ENCODE peak calls at places on chromosomes 7 and 10, in six cellular contexts. M is neural progenitor cell, F is HCT116, V is GM23248, H is MM.1S, Y is SK-N-SH. S is an unnamed sample.

GRCh38 chr10:22058195-22058594 is 54.7 kb upstream of the DNAJC1 start:
- DNase-seq in V (no peak), M (no peak), Y (no peak), H (no peak), F (no peak), S (peak)

GRCh38 chr7:18590744-18591340 is 95.3 kb downstream of the HDAC9 start:
- DNase-seq in Y (peak), H (peak), M (peak), F (peak), V (peak), S (peak)

GRCh38 chr10:6165221-6165725 is 37.5 kb upstream of the PFKFB3 start:
- DNase-seq in H (no peak), Y (no peak), F (no peak), M (no peak), V (no peak), S (no peak)

GRCh38 chr7:26426096-26426495 is 134.4 kb downstream of the SNX10 start:
- DNase-seq in F (no peak), Y (no peak), H (no peak), V (no peak), M (no peak), S (no peak)

GRCh38 chr10:15181576-15182156 is 13.2 kb upstream of the NMT2 start:
- DNase-seq in H (no peak), M (no peak), Y (no peak), F (no peak), V (no peak), S (peak)

GRCh38 chr7:111499027-111499426 is 63.3 kb downstream of the IMMP2L start:
- DNase-seq in H (no peak), V (peak), M (no peak), Y (no peak), F (peak), S (peak)

GRCh38 chr10:102758226-102758932 is 14.6 kb downstream of the WBP1L start:
- DNase-seq in M (no peak), F (no peak), V (no peak), H (peak), Y (no peak), S (no peak)

GRCh38 chr10:69633673-69634635 is 3.9 kb downstream of the FAM241B start:
- DNase-seq in V (no peak), H (no peak), Y (no peak), F (no peak), M (no peak), S (no peak)

GRCh38 chr10:104318810-104319684 is 19.2 kb downstream of the ITPRIP start:
- DNase-seq in V (no peak), Y (no peak), H (no peak), F (no peak), M (no peak), S (no peak)

GRCh38 chr7:134693256-134693655 is 46.6 kb downstream of the BPGM start:
- DNase-seq in V (peak), Y (no peak), F (no peak), H (no peak), M (no peak), S (peak)

GRCh38 chr10:119306964-119307363 is 99.6 kb downstream of the GRK5 start:
- DNase-seq in Y (no peak), M (no peak), F (no peak), V (peak), H (no peak), S (peak)

GRCh38 chr10:128377988-128378387 is 251.8 kb upstream of the MKI67 start:
- DNase-seq in V (no peak), M (no peak), H (no peak), Y (no peak), F (no peak), S (no peak)

GRCh38 chr7:14332155-14332554 is 342.7 kb upstream of the ETV1 start:
- DNase-seq in Y (no peak), M (no peak), V (peak), F (no peak), H (no peak), S (no peak)

GRCh38 chr10:101639141-101639900 is 51.2 kb downstream of the DPCD start:
- DNase-seq in V (no peak), H (no peak), M (no peak), F (no peak), Y (no peak), S (no peak)

GRCh38 chr7:2680792-2681490 is 7.1 kb upstream of the AMZ1 start:
- DNase-seq in V (peak), F (peak), Y (peak), H (peak), M (peak), S (peak)

DNA sequence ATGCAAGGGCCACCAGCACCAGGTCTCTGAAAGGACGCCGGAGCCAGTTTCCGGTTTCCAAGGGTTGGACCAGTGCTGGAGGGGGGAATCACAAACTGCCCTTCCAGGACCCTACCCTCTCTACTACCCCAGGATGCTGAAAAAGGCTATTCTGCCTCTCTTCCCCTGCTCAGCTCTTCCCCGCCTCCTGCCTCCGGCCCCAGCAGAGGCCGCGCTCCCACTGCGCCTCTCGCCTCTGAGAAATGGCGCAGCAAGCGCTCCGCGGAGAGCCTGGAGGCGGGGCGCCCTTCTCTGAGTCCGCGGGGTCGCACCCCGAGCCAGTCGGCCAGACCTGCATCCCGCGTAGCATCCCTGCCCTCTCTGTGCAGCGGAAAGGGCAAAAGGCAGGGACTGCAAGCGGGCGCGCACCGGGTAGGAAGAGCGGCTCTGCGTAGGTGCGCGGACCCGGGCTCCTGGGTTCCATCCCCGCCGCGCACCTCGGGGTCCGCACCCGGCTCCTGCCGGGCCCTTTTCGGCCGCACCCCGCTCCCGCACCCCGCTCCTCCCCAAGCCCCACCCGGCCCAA is 476 bp upstream of the RET start:
- DNase-seq in H (no peak), V (peak), Y (peak), F (no peak), M (peak), S (no peak)
- H3K4me3 ChIP-seq in H (no peak), V (no peak), Y (peak), F (peak), M (peak), S (no peak)

GRCh38 chr10:117240730-117241529 is at the start of gene SLC18A2:
- DNase-seq in F (no peak), M (peak), H (no peak), Y (peak), V (no peak), S (no peak)
- TF ChIP-seq EZH2phosphoT487 in F (no peak), M (no peak), H (no peak), Y (no peak), V (no peak), S (no peak)

GRCh38 chr10:97222346-97222961 is 36.7 kb upstream of the SLIT1 start:
- DNase-seq in M (peak), V (no peak), F (no peak), H (no peak), Y (peak), S (no peak)
- H3K9ac ChIP-seq in M (no peak), V (no peak), F (no peak), H (no peak), Y (no peak), S (no peak)

GRCh38 chr7:29567174-29567573 is 3.5 kb downstream of the PRR15 start:
- DNase-seq in M (no peak), F (no peak), V (no peak), Y (no peak), H (no peak), S (no peak)

GRCh38 chr7:29565634-29565981 is 2.0 kb downstream of the PRR15 start:
- DNase-seq in F (no peak), M (no peak), Y (no peak), H (no peak), V (no peak), S (no peak)

GRCh38 chr7:29564455-29565185 is 985 bp downstream of the PRR15 start:
- DNase-seq in M (peak), Y (peak), F (no peak), V (peak), H (peak), S (peak)

GRCh38 chr7:29565186-29565540 is 1.5 kb downstream of the PRR15 start:
- DNase-seq in V (peak), H (no peak), Y (peak), M (no peak), F (no peak), S (no peak)

GRCh38 chr7:29565982-29566746 is 2.5 kb downstream of the PRR15 start:
- DNase-seq in Y (peak), M (no peak), V (peak), H (no peak), F (no peak), S (no peak)
- H3K4me3 ChIP-seq in Y (peak), M (no peak), V (peak), H (no peak), F (no peak), S (peak)

GRCh38 chr10:79445708-79446450 is 455 bp upstream of the ZCCHC24 start:
- DNase-seq in H (peak), F (peak), V (peak), M (peak), Y (peak), S (peak)

GRCh38 chr10:79446451-79447020 is 1.1 kb upstream of the ZCCHC24 start:
- DNase-seq in V (peak), M (peak), H (no peak), F (no peak), Y (peak), S (peak)

GRCh38 chr10:79443338-79444242 is 1.8 kb downstream of the ZCCHC24 start:
- DNase-seq in Y (no peak), H (no peak), V (peak), F (no peak), M (no peak), S (peak)

GRCh38 chr10:79444243-79445119 is 943 bp downstream of the ZCCHC24 start:
- DNase-seq in F (no peak), Y (peak), M (peak), V (peak), H (peak), S (peak)

DNA sequence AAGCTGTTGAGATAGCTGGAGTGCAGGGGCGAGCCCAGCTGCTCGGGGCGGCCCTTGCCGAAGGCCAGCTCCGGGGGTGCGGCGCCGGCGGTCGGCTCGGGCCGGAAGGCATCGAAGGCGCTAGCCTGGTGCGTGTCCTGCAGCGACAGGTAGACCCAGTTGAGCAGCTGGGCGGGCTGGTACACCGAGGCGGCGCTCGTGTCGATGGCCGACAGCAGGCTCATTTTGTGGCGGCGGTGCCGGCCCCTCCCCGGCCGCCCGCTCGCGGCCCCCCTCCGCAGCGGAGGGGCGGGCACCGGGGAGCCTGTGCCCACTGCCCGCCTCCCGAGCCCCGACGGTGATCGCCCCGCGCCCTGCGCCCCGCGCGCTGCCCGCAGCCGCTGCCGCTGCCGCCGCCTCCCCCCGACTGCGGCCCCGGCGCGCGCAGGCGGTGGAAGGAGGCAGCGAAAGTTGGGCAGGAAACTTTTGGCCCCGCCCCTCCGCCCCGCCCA is at the start of gene ZCCHC24:
- DNase-seq in F (peak), H (peak), V (no peak), M (no peak), Y (no peak), S (peak)
- TF ChIP-seq EZH2phosphoT487 in F (no peak), H (no peak), V (no peak), M (no peak), Y (no peak), S (no peak)

S was measured in PC-3.